ENCODE peak calls at places on chromosome 10, in six cellular contexts. One of them, this sample, is unnamed.

GRCh38 chr10:112564337-112564736 is 117.3 kb downstream of the VTI1A start:
- DNase-seq in left ventricle myocardium inferior: no peak
- DNase-seq in psoas muscle: no peak
- DNase-seq in GM06990: no peak
- DNase-seq in HFFc6: no peak
- DNase-seq in stimulated activated effector memory CD8-positive, alpha-beta T cell treated with anti-CD3 and anti-CD28 coated beads, Interleukin-12 subunit alpha, Interleukin-12 subunit beta, amount 100 ng/mL, for 72 hours: no peak
- DNase-seq in this sample: no peak

GRCh38 chr10:119313645-119314044 is 106.3 kb downstream of the GRK5 start:
- DNase-seq in left ventricle myocardium inferior: no peak
- DNase-seq in psoas muscle: no peak
- DNase-seq in GM06990: peak
- DNase-seq in HFFc6: no peak
- DNase-seq in stimulated activated effector memory CD8-positive, alpha-beta T cell treated with anti-CD3 and anti-CD28 coated beads, Interleukin-12 subunit alpha, Interleukin-12 subunit beta, amount 100 ng/mL, for 72 hours: peak
- DNase-seq in this sample: no peak

GRCh38 chr10:61752111-61753011 is 89.6 kb downstream of the CABCOCO1 start:
- DNase-seq in HFFc6: peak
- DNase-seq in left ventricle myocardium inferior: no peak
- DNase-seq in GM06990: no peak
- DNase-seq in psoas muscle: no peak
- DNase-seq in stimulated activated effector memory CD8-positive, alpha-beta T cell treated with anti-CD3 and anti-CD28 coated beads, Interleukin-12 subunit alpha, Interleukin-12 subunit beta, amount 100 ng/mL, for 72 hours: no peak
- DNase-seq in this sample: no peak

GRCh38 chr10:97601268-97602215 is 12.0 kb downstream of the C10orf62 start:
- DNase-seq in HFFc6: no peak
- DNase-seq in GM06990: no peak
- DNase-seq in stimulated activated effector memory CD8-positive, alpha-beta T cell treated with anti-CD3 and anti-CD28 coated beads, Interleukin-12 subunit alpha, Interleukin-12 subunit beta, amount 100 ng/mL, for 72 hours: no peak
- DNase-seq in psoas muscle: peak
- DNase-seq in left ventricle myocardium inferior: peak
- DNase-seq in this sample: no peak

GRCh38 chr10:24824536-24824935 is 100.8 kb upstream of the ARHGAP21 start:
- DNase-seq in GM06990: no peak
- DNase-seq in HFFc6: no peak
- DNase-seq in stimulated activated effector memory CD8-positive, alpha-beta T cell treated with anti-CD3 and anti-CD28 coated beads, Interleukin-12 subunit alpha, Interleukin-12 subunit beta, amount 100 ng/mL, for 72 hours: no peak
- DNase-seq in psoas muscle: no peak
- DNase-seq in left ventricle myocardium inferior: no peak
- DNase-seq in this sample: no peak

GRCh38 chr10:29746080-29746797 is 111.5 kb upstream of the SVIL start:
- DNase-seq in psoas muscle: no peak
- DNase-seq in stimulated activated effector memory CD8-positive, alpha-beta T cell treated with anti-CD3 and anti-CD28 coated beads, Interleukin-12 subunit alpha, Interleukin-12 subunit beta, amount 100 ng/mL, for 72 hours: no peak
- DNase-seq in HFFc6: no peak
- DNase-seq in GM06990: no peak
- DNase-seq in left ventricle myocardium inferior: no peak
- DNase-seq in this sample: peak

GRCh38 chr10:42960491-42961155 is 116.2 kb upstream of the RET start:
- DNase-seq in left ventricle myocardium inferior: peak
- DNase-seq in stimulated activated effector memory CD8-positive, alpha-beta T cell treated with anti-CD3 and anti-CD28 coated beads, Interleukin-12 subunit alpha, Interleukin-12 subunit beta, amount 100 ng/mL, for 72 hours: no peak
- DNase-seq in HFFc6: peak
- DNase-seq in GM06990: no peak
- DNase-seq in psoas muscle: peak
- DNase-seq in this sample: peak

GRCh38 chr10:10848488-10849111 is 169.1 kb upstream of the CELF2 start:
- DNase-seq in GM06990: no peak
- DNase-seq in psoas muscle: no peak
- DNase-seq in left ventricle myocardium inferior: no peak
- DNase-seq in stimulated activated effector memory CD8-positive, alpha-beta T cell treated with anti-CD3 and anti-CD28 coated beads, Interleukin-12 subunit alpha, Interleukin-12 subunit beta, amount 100 ng/mL, for 72 hours: no peak
- DNase-seq in HFFc6: no peak
- DNase-seq in this sample: no peak

GRCh38 chr10:73998623-73999622 is 1.0 kb downstream of the VCL start:
- DNase-seq in GM06990: no peak
- DNase-seq in psoas muscle: peak
- DNase-seq in left ventricle myocardium inferior: peak
- DNase-seq in HFFc6: peak
- DNase-seq in stimulated activated effector memory CD8-positive, alpha-beta T cell treated with anti-CD3 and anti-CD28 coated beads, Interleukin-12 subunit alpha, Interleukin-12 subunit beta, amount 100 ng/mL, for 72 hours: no peak
- DNase-seq in this sample: peak

GRCh38 chr10:74957199-74958084 is 131.0 kb downstream of the KAT6B start:
- DNase-seq in psoas muscle: no peak
- DNase-seq in stimulated activated effector memory CD8-positive, alpha-beta T cell treated with anti-CD3 and anti-CD28 coated beads, Interleukin-12 subunit alpha, Interleukin-12 subunit beta, amount 100 ng/mL, for 72 hours: no peak
- DNase-seq in GM06990: no peak
- DNase-seq in left ventricle myocardium inferior: no peak
- DNase-seq in HFFc6: no peak
- DNase-seq in this sample: no peak

GRCh38 chr10:35005868-35006267 is 84.3 kb downstream of the CUL2 start:
- DNase-seq in HFFc6: peak
- DNase-seq in GM06990: no peak
- DNase-seq in stimulated activated effector memory CD8-positive, alpha-beta T cell treated with anti-CD3 and anti-CD28 coated beads, Interleukin-12 subunit alpha, Interleukin-12 subunit beta, amount 100 ng/mL, for 72 hours: no peak
- DNase-seq in left ventricle myocardium inferior: no peak
- DNase-seq in psoas muscle: no peak
- DNase-seq in this sample: no peak

GRCh38 chr10:86945361-86946214 is 11.8 kb downstream of the MMRN2 start:
- DNase-seq in stimulated activated effector memory CD8-positive, alpha-beta T cell treated with anti-CD3 and anti-CD28 coated beads, Interleukin-12 subunit alpha, Interleukin-12 subunit beta, amount 100 ng/mL, for 72 hours: no peak
- DNase-seq in GM06990: no peak
- DNase-seq in psoas muscle: peak
- DNase-seq in left ventricle myocardium inferior: peak
- DNase-seq in HFFc6: peak
- DNase-seq in this sample: no peak